ENCODE peak calls at places on chromosomes 11 and 22, in five cellular contexts. C, E, A, Y and Q are unnamed samples.

GRCh38 chr11:1852885-1853284 is at the start of gene LSP1:
- DNase-seq in C (no peak), E (no peak), A (peak), Y (peak), Q (no peak)

GRCh38 chr11:125072210-125072960 is 9.3 kb downstream of the SLC37A2 start:
- DNase-seq in C (no peak), E (no peak), A (no peak), Y (peak), Q (no peak)

GRCh38 chr22:44972363-44973083 is 37.3 kb downstream of the PHF21B start:
- DNase-seq in C (no peak), E (no peak), A (no peak), Y (no peak), Q (no peak)

GRCh38 chr11:45653277-45653676 is 12.1 kb downstream of the CHST1 start:
- DNase-seq in C (no peak), E (no peak), A (no peak), Y (no peak), Q (no peak)

GRCh38 chr11:67408437-67409200 is 4.7 kb downstream of the TBC1D10C start:
- DNase-seq in C (no peak), E (no peak), A (no peak), Y (peak), Q (no peak)

GRCh38 chr11:111745719-111746504 is 20.3 kb downstream of the PPP2R1B start:
- DNase-seq in C (no peak), E (no peak), A (no peak), Y (no peak), Q (no peak)

GRCh38 chr11:66863428-66864125 is 6.7 kb downstream of the LRFN4 start:
- DNase-seq in C (no peak), E (no peak), A (no peak), Y (no peak), Q (no peak)

GRCh38 chr22:36982136-36982535 is 37.1 kb downstream of the TST start:
- DNase-seq in C (no peak), E (no peak), A (no peak), Y (no peak), Q (no peak)

GRCh38 chr11:72240461-72241289 is 3.3 kb downstream of the PHOX2A start:
- DNase-seq in C (no peak), E (no peak), A (no peak), Y (peak), Q (no peak)

GRCh38 chr22:34379825-34380224 is 459.5 kb upstream of the LARGE1 start:
- DNase-seq in C (no peak), E (no peak), A (no peak), Y (no peak), Q (no peak)

GRCh38 chr22:46449116-46449691 is 88.2 kb downstream of the CELSR1 start:
- DNase-seq in C (no peak), E (no peak), A (no peak), Y (no peak), Q (no peak)

GRCh38 chr11:134037093-134037908 is 31.6 kb upstream of the JAM3 start:
- DNase-seq in C (no peak), E (no peak), A (no peak), Y (peak), Q (peak)

GRCh38 chr11:92861641-92862040 is 107.8 kb upstream of the MTNR1B start:
- DNase-seq in C (no peak), E (no peak), A (no peak), Y (no peak), Q (no peak)

GRCh38 chr22:24996420-24996952 is 44.0 kb downstream of the KIAA1671 start:
- DNase-seq in C (peak), E (peak), A (no peak), Y (no peak), Q (peak)